ENCODE peak calls at places on chromosome 20, in four cellular contexts. R is HepG2, I is K562, V is GM12878. L is an unnamed sample.

GRCh38 chr20:371755-372542 is 8.6 kb upstream of the TRIB3 start:
- DNase-seq in R (peak), I (peak), V (no peak), L (peak)

GRCh38 chr20:64053841-64054661 is 4.6 kb upstream of the SOX18 start:
- DNase-seq in R (peak), I (peak), V (no peak), L (peak)

GRCh38 chr20:36528875-36529425 is 12.4 kb upstream of the MYL9 start:
- DNase-seq in R (no peak), I (no peak), V (no peak), L (no peak)

GRCh38 chr20:49187330-49188100 is 619 bp downstream of the STAU1 start:
- DNase-seq in R (no peak), I (no peak), V (no peak), L (no peak)

GRCh38 chr20:32062776-32063170 is 10.7 kb downstream of the HCK start:
- DNase-seq in R (no peak), I (no peak), V (peak), L (no peak)

GRCh38 chr20:62819494-62820174 is 2.8 kb downstream of the COL9A3 start:
- DNase-seq in R (no peak), I (no peak), V (no peak), L (no peak)

GRCh38 chr20:12217382-12217781 is 299.7 kb downstream of the BTBD3 start:
- DNase-seq in R (no peak), I (no peak), V (no peak), L (no peak)

GRCh38 chr20:7716286-7716972 is 223.8 kb downstream of the HAO1 start:
- DNase-seq in R (no peak), I (no peak), V (no peak), L (no peak)

GRCh38 chr20:24916412-24916811 is 32.7 kb upstream of the CST7 start:
- DNase-seq in R (no peak), I (no peak), V (no peak), L (no peak)

GRCh38 chr20:14067631-14068030 is 72.3 kb downstream of the MACROD2 start:
- DNase-seq in R (no peak), I (no peak), V (no peak), L (peak)

GRCh38 chr20:14838663-14839650 is 501.5 kb upstream of the FLRT3 start:
- DNase-seq in R (no peak), I (no peak), V (peak), L (no peak)

GRCh38 chr20:49394264-49394663 is 88.2 kb downstream of the KCNB1 start:
- DNase-seq in R (no peak), I (no peak), V (no peak), L (no peak)

GRCh38 chr20:8646716-8647115 is 422.2 kb upstream of the PLCB4 start:
- DNase-seq in R (no peak), I (no peak), V (no peak), L (no peak)

GRCh38 chr20:8808180-8808535 is 260.7 kb upstream of the PLCB4 start:
- DNase-seq in R (no peak), I (no peak), V (no peak), L (no peak)

GRCh38 chr20:1827974-1828785 is 67.0 kb upstream of the SIRPA start:
- DNase-seq in R (peak), I (no peak), V (no peak), L (peak)

GRCh38 chr20:38321959-38322598 is 18.1 kb downstream of the BPI start:
- DNase-seq in R (peak), I (peak), V (no peak), L (peak)

GRCh38 chr20:41386502-41387427 is 20.1 kb upstream of the EMILIN3 start:
- DNase-seq in R (no peak), I (no peak), V (no peak), L (no peak)

GRCh38 chr20:10133532-10133931 is 85.1 kb upstream of the SNAP25 start:
- DNase-seq in R (no peak), I (no peak), V (no peak), L (no peak)
- TF ChIP-seq REST in R (peak), I (no peak), V (no peak), L (peak)

DNA sequence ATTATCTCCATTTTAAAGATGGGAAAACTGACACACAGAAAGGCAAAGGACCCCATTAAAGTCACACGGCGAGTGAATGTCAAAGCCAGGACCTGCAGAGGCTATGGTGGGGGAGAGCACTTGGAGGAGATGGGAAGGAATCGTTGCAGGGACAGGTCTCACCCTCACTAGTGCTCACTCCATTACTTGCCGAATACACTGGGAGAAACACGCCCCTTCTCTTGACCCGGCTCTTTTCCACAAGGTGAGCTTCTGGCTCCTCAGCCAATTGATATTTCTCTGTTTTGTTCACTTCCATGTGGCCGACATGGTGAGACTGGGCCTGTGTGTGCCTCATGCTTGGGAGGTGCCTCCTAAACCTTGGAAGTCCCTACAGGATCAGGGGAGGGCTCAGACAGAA is 117.8 kb upstream of the KCNG1 start:
- DNase-seq in R (no peak), I (no peak), V (no peak), L (no peak)
- TF ChIP-seq BHLHE40 in R (no peak), I (no peak), V (no peak), L (no peak)

GRCh38 chr20:4569882-4570281 is 151.8 kb upstream of the PRND start:
- DNase-seq in R (no peak), I (no peak), V (no peak), L (no peak)

GRCh38 chr20:4571759-4572531 is 149.8 kb upstream of the PRND start:
- DNase-seq in R (no peak), I (no peak), V (no peak), L (peak)

GRCh38 chr20:4568560-4568959 is 153.1 kb upstream of the PRND start:
- DNase-seq in R (no peak), I (no peak), V (no peak), L (no peak)

GRCh38 chr20:4567172-4567571 is 154.5 kb upstream of the PRND start:
- DNase-seq in R (no peak), I (no peak), V (no peak), L (no peak)

GRCh38 chr20:4569092-4569491 is 152.6 kb upstream of the PRND start:
- DNase-seq in R (no peak), I (no peak), V (no peak), L (no peak)
- TF ChIP-seq ESRRA in R (no peak), I (no peak), V (no peak), L (no peak)

DNA sequence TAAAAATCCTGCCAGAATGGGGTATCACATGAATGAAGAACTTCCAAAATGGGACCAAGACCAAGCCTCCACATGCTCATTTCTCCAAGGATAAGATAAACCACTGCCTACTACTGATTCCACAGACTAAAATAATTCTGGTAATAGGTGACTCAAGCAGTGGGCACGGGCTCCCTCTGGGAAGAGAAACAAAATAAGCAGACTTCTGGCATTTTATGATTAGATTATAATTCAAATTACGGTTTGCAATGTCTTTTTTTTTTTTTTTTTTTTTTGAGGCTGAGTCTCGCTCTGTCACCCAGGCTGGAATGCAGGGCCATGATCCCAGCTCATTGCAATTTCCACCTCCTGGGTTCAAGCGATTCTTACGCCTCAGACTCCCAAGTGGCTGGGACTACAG is 16.0 kb downstream of the UQCC1 start:
- DNase-seq in R (no peak), I (no peak), V (no peak), L (no peak)
- TF ChIP-seq REST in R (no peak), I (no peak), V (no peak), L (no peak)